ENCODE peak calls at places on chromosome 4, in ten cellular contexts. One of them, this sample, is unnamed.
A peak's percentile ranks its signal among the peaks of the same experiment; 100 is the strongest.

GRCh38 chr4:25440478-25441030 is 63.5 kb downstream of the ANAPC4 start:
- DNase-seq in iris pigment epithelial cell: peak; percentile 33
- DNase-seq in AG10803: no peak
- DNase-seq in AG08395: no peak
- DNase-seq in globus pallidus: peak; percentile 43
- DNase-seq in NCI-H524: no peak
- DNase-seq in pancreas: peak; percentile 66
- DNase-seq in activated CD8-positive, alpha-beta memory T cell treated with anti-CD3 and anti-CD28 coated beads, Interleukin-2, amount 50 U/mL, for 4 hours: no peak
- DNase-seq in ovary: peak; percentile 43
- DNase-seq in DMS153: no peak
- DNase-seq in this sample: no peak

GRCh38 chr4:5982156-5982973 is 35.9 kb downstream of the C4orf50 start:
- DNase-seq in DMS153: no peak
- DNase-seq in NCI-H524: no peak
- DNase-seq in AG08395: no peak
- DNase-seq in AG10803: no peak
- DNase-seq in pancreas: no peak
- DNase-seq in globus pallidus: no peak
- DNase-seq in ovary: no peak
- DNase-seq in activated CD8-positive, alpha-beta memory T cell treated with anti-CD3 and anti-CD28 coated beads, Interleukin-2, amount 50 U/mL, for 4 hours: no peak
- DNase-seq in iris pigment epithelial cell: no peak
- DNase-seq in this sample: no peak

GRCh38 chr4:95095352-95095974 is 337.7 kb downstream of the BMPR1B start:
- DNase-seq in AG10803: peak; percentile 66
- DNase-seq in iris pigment epithelial cell: peak; percentile 47
- DNase-seq in DMS153: no peak
- DNase-seq in AG08395: peak; percentile 24
- DNase-seq in activated CD8-positive, alpha-beta memory T cell treated with anti-CD3 and anti-CD28 coated beads, Interleukin-2, amount 50 U/mL, for 4 hours: no peak
- DNase-seq in pancreas: no peak
- DNase-seq in globus pallidus: peak; percentile 26
- DNase-seq in ovary: peak; percentile 19
- DNase-seq in NCI-H524: peak; percentile 22
- DNase-seq in this sample: peak; percentile 41

GRCh38 chr4:158496030-158496741 is 25.5 kb upstream of the RXFP1 start:
- DNase-seq in activated CD8-positive, alpha-beta memory T cell treated with anti-CD3 and anti-CD28 coated beads, Interleukin-2, amount 50 U/mL, for 4 hours: no peak
- DNase-seq in iris pigment epithelial cell: peak; percentile 14
- DNase-seq in ovary: no peak
- DNase-seq in DMS153: no peak
- DNase-seq in globus pallidus: peak; percentile 5
- DNase-seq in AG10803: no peak
- DNase-seq in pancreas: peak; percentile 11
- DNase-seq in NCI-H524: no peak
- DNase-seq in AG08395: no peak
- DNase-seq in this sample: peak; percentile 14

GRCh38 chr4:3145251-3145908 is 70.9 kb downstream of the HTT start:
- DNase-seq in activated CD8-positive, alpha-beta memory T cell treated with anti-CD3 and anti-CD28 coated beads, Interleukin-2, amount 50 U/mL, for 4 hours: no peak
- DNase-seq in iris pigment epithelial cell: peak; percentile 50
- DNase-seq in pancreas: no peak
- DNase-seq in AG08395: peak; percentile 31
- DNase-seq in DMS153: no peak
- DNase-seq in ovary: no peak
- DNase-seq in NCI-H524: peak; percentile 21
- DNase-seq in AG10803: peak; percentile 41
- DNase-seq in globus pallidus: no peak
- DNase-seq in this sample: no peak

GRCh38 chr4:110869862-110870577 is 247.1 kb upstream of the PITX2 start:
- DNase-seq in activated CD8-positive, alpha-beta memory T cell treated with anti-CD3 and anti-CD28 coated beads, Interleukin-2, amount 50 U/mL, for 4 hours: no peak
- DNase-seq in NCI-H524: no peak
- DNase-seq in DMS153: peak; percentile 41
- DNase-seq in iris pigment epithelial cell: peak; percentile 53
- DNase-seq in ovary: no peak
- DNase-seq in AG08395: no peak
- DNase-seq in pancreas: no peak
- DNase-seq in globus pallidus: no peak
- DNase-seq in AG10803: peak; percentile 18
- DNase-seq in this sample: no peak

GRCh38 chr4:56630876-56631666 is 50.0 kb downstream of the HOPX start:
- DNase-seq in globus pallidus: no peak
- DNase-seq in ovary: no peak
- DNase-seq in pancreas: no peak
- DNase-seq in AG08395: peak; percentile 64
- DNase-seq in DMS153: no peak
- DNase-seq in activated CD8-positive, alpha-beta memory T cell treated with anti-CD3 and anti-CD28 coated beads, Interleukin-2, amount 50 U/mL, for 4 hours: no peak
- DNase-seq in AG10803: peak; percentile 56
- DNase-seq in NCI-H524: no peak
- DNase-seq in iris pigment epithelial cell: peak; percentile 62
- DNase-seq in this sample: no peak

GRCh38 chr4:1172971-1173757 is 781 bp upstream of the SPON2 start:
- DNase-seq in NCI-H524: no peak
- DNase-seq in ovary: peak; percentile 78
- DNase-seq in DMS153: no peak
- DNase-seq in activated CD8-positive, alpha-beta memory T cell treated with anti-CD3 and anti-CD28 coated beads, Interleukin-2, amount 50 U/mL, for 4 hours: no peak
- DNase-seq in globus pallidus: no peak
- DNase-seq in iris pigment epithelial cell: peak; percentile 82
- DNase-seq in AG08395: peak; percentile 84
- DNase-seq in AG10803: peak; percentile 76
- DNase-seq in pancreas: peak; percentile 13
- DNase-seq in this sample: no peak

GRCh38 chr4:38109896-38110295 is 149.7 kb downstream of the PTTG2 start:
- DNase-seq in globus pallidus: no peak
- DNase-seq in NCI-H524: no peak
- DNase-seq in iris pigment epithelial cell: no peak
- DNase-seq in pancreas: no peak
- DNase-seq in AG10803: no peak
- DNase-seq in activated CD8-positive, alpha-beta memory T cell treated with anti-CD3 and anti-CD28 coated beads, Interleukin-2, amount 50 U/mL, for 4 hours: no peak
- DNase-seq in AG08395: no peak
- DNase-seq in DMS153: no peak
- DNase-seq in ovary: no peak
- DNase-seq in this sample: no peak

GRCh38 chr4:148852092-148852699 is 410.0 kb upstream of the NR3C2 start:
- DNase-seq in pancreas: no peak
- DNase-seq in globus pallidus: no peak
- DNase-seq in activated CD8-positive, alpha-beta memory T cell treated with anti-CD3 and anti-CD28 coated beads, Interleukin-2, amount 50 U/mL, for 4 hours: no peak
- DNase-seq in DMS153: no peak
- DNase-seq in iris pigment epithelial cell: no peak
- DNase-seq in AG08395: no peak
- DNase-seq in ovary: no peak
- DNase-seq in NCI-H524: no peak
- DNase-seq in AG10803: no peak
- DNase-seq in this sample: no peak

GRCh38 chr4:140622333-140622958 is 53.7 kb upstream of the UCP1 start:
- DNase-seq in AG10803: no peak
- DNase-seq in pancreas: no peak
- DNase-seq in iris pigment epithelial cell: no peak
- DNase-seq in activated CD8-positive, alpha-beta memory T cell treated with anti-CD3 and anti-CD28 coated beads, Interleukin-2, amount 50 U/mL, for 4 hours: no peak
- DNase-seq in globus pallidus: no peak
- DNase-seq in ovary: no peak
- DNase-seq in NCI-H524: no peak
- DNase-seq in DMS153: no peak
- DNase-seq in AG08395: no peak
- DNase-seq in this sample: no peak

This sample was measured in OCI-LY7.